ENCODE peak calls at places on chromosomes 6 and 20, in six cellular contexts. F is H9, J is IMR-90, T is neuronal stem cell, H is H1, Q is mesendoderm. C is an unnamed sample. For H3K4me1, the result is how much of the 10 kb centered on the place peaks cover.

GRCh38 chr6:49479308-49480004 is 16.3 kb downstream of the CENPQ start:
- DNase-seq in Q (no peak), H (no peak), J (no peak), T (no peak), F (no peak), C (peak)

GRCh38 chr6:45476341-45476740 is 98.6 kb upstream of the SUPT3H start:
- DNase-seq in H (no peak), Q (no peak), J (no peak), T (no peak), F (no peak), C (no peak)

GRCh38 chr6:148464319-148465010 is 121.8 kb downstream of the SASH1 start:
- DNase-seq in H (peak), F (peak), Q (peak), J (peak), T (peak), C (peak)

GRCh38 chr20:8798505-8798904 is 270.4 kb upstream of the PLCB4 start:
- DNase-seq in J (no peak), H (no peak), T (no peak), Q (no peak), F (no peak), C (peak)

GRCh38 chr6:109580519-109580918 is 97.5 kb upstream of the ZBTB24 start:
- DNase-seq in H (no peak), F (peak), J (peak), Q (peak), T (no peak), C (peak)

GRCh38 chr6:147227770-147228320 is 23.6 kb downstream of the STXBP5 start:
- DNase-seq in H (no peak), J (peak), F (no peak), T (no peak), Q (peak), C (peak)

GRCh38 chr6:116386581-116387299 is 16.0 kb downstream of the DSE start:
- DNase-seq in F (no peak), H (no peak), J (peak), T (no peak), Q (peak), C (peak)

GRCh38 chr6:43771858-43772570 is 2.0 kb downstream of the VEGFA start:
- DNase-seq in T (peak), Q (peak), J (no peak), F (peak), H (peak), C (peak)

GRCh38 chr6:137167702-137168377 is 5.6 kb downstream of the IL22RA2 start:
- DNase-seq in F (no peak), T (no peak), H (no peak), J (no peak), Q (no peak), C (no peak)

GRCh38 chr20:34023937-34024732 is 30.4 kb downstream of the RALY start:
- DNase-seq in H (no peak), T (no peak), J (no peak), F (no peak), Q (no peak), C (no peak)

GRCh38 chr6:139148557-139149220 is 13.8 kb downstream of the HECA start:
- DNase-seq in Q (no peak), H (no peak), T (no peak), J (peak), F (no peak), C (no peak)

GRCh38 chr6:11337306-11337705 is 104.8 kb upstream of the NEDD9 start:
- DNase-seq in F (no peak), Q (no peak), H (no peak), T (no peak), J (no peak), C (no peak)

GRCh38 chr6:122673345-122673961 is 63.2 kb downstream of the PKIB start:
- DNase-seq in T (no peak), Q (no peak), J (no peak), F (no peak), H (no peak), C (peak)

GRCh38 chr6:48111575-48111974 is 578 bp upstream of the PTCHD4 start:
- DNase-seq in J (peak), F (no peak), Q (peak), T (no peak), H (no peak), C (peak)

GRCh38 chr6:134510920-134511319 is 193.0 kb upstream of the SGK1 start:
- DNase-seq in J (no peak), F (no peak), H (no peak), Q (no peak), T (no peak), C (peak)

GRCh38 chr20:22684072-22684762 is 99.8 kb upstream of the FOXA2 start:
- DNase-seq in J (peak), Q (peak), H (peak), F (peak), T (peak), C (peak)

GRCh38 chr20:34952676-34953075 is 2.9 kb downstream of the GSS start:
- DNase-seq in Q (no peak), F (no peak), J (peak), T (no peak), H (no peak), C (no peak)

GRCh38 chr6:125952764-125953501 is 3.6 kb upstream of the HINT3 start:
- DNase-seq in H (peak), Q (peak), T (no peak), J (peak), F (peak), C (peak)

GRCh38 chr6:138570716-138571020 is 71.4 kb upstream of the NHSL1 start:
- DNase-seq in F (no peak), H (no peak), J (peak), T (peak), Q (no peak), C (no peak)

GRCh38 chr20:61979090-61979489 is 86.6 kb downstream of the TAF4 start:
- DNase-seq in Q (no peak), J (no peak), H (no peak), T (no peak), F (no peak), C (no peak)

GRCh38 chr6:84455630-84456029 is 228.2 kb upstream of the CEP162 start:
- DNase-seq in T (no peak), J (no peak), H (no peak), Q (no peak), F (no peak), C (no peak)

GRCh38 chr6:79894939-79895338 is 52.4 kb downstream of the ELOVL4 start:
- DNase-seq in J (no peak), T (no peak), H (no peak), Q (no peak), F (no peak), C (no peak)

GRCh38 chr20:64168381-64169088 is 4.3 kb downstream of the MYT1 start:
- DNase-seq in Q (no peak), J (no peak), F (no peak), H (no peak), T (no peak), C (no peak)

GRCh38 chr6:41441598-41442205 is 104.5 kb upstream of the FOXP4 start:
- DNase-seq in H (no peak), F (no peak), Q (no peak), J (no peak), T (no peak), C (no peak)

GRCh38 chr6:159012201-159012600 is 12.2 kb upstream of the RSPH3 start:
- DNase-seq in T (no peak), Q (peak), H (no peak), F (no peak), J (peak), C (peak)

GRCh38 chr6:64256483-64256882 is 620.9 kb downstream of the PHF3 start:
- DNase-seq in F (no peak), J (no peak), Q (no peak), T (no peak), H (no peak), C (no peak)

GRCh38 chr20:44692932-44693476 is 22.2 kb upstream of the CCN5 start:
- DNase-seq in F (peak), J (peak), Q (peak), T (no peak), H (no peak), C (peak)

GRCh38 chr20:44689809-44690208 is 25.4 kb upstream of the CCN5 start:
- DNase-seq in Q (no peak), H (no peak), T (no peak), J (no peak), F (no peak), C (no peak)

GRCh38 chr20:44691424-44692423 is 23.4 kb upstream of the CCN5 start:
- DNase-seq in Q (no peak), F (no peak), J (no peak), H (no peak), T (no peak), C (no peak)

GRCh38 chr20:44693625-44694024 is 21.5 kb upstream of the CCN5 start:
- DNase-seq in T (no peak), Q (no peak), H (no peak), F (no peak), J (no peak), C (no peak)

DNA sequence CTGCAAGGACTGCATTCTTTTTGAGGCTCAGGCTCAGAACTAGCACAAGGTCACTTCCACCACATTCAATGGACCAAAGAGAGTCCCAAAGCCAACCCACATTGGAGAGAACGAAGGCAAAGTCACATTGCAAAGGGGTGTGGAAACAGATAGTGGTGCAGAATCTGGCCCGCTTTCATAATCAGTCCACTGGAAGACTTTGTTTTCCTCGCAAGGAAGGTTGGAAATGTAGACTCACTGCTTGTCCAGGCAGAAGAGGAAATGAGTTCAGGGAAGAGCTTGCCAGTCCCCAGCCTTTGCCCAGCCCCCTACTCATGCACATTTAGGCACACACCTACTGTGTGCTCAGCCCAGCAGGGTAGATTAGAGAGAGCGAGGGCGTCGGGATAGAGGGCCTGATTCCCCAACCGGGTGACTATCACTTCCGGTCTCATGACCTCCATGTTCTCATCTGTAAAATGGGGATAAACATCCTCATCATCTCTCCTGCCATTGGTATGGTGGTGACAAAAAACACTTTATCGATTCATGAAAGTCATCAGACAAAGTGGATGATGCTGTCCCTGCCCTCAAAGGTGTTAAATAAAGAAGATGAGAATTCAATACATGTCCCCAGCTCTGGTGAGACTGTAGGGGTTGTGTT is 24.3 kb upstream of the CCN5 start:
- DNase-seq in Q (no peak), H (no peak), J (no peak), T (no peak), F (no peak), C (no peak)
- H3K9ac ChIP-seq in Q (no peak), H (no peak), J (no peak), T (no peak), F (no peak), C (peak)

GRCh38 chr20:50535162-50535561 is 25.0 kb downstream of the PTPN1 start:
- DNase-seq in Q (no peak), J (no peak), T (no peak), H (no peak), F (no peak), C (no peak)
- H3K4me1 ChIP-seq in Q (under half), J (under half), T (under half), H (under half), F (under half), C (under half)

GRCh38 chr6:106290954-106291353 is 34.6 kb downstream of the ATG5 start:
- DNase-seq in T (no peak), Q (no peak), J (no peak), H (no peak), F (no peak), C (no peak)

GRCh38 chr6:106286746-106287145 is 38.8 kb downstream of the ATG5 start:
- DNase-seq in H (no peak), T (no peak), F (no peak), Q (no peak), J (no peak), C (no peak)

GRCh38 chr6:106287215-106287614 is 38.3 kb downstream of the ATG5 start:
- DNase-seq in J (no peak), F (no peak), T (no peak), H (no peak), Q (peak), C (peak)

GRCh38 chr6:106293113-106293512 is 32.4 kb downstream of the ATG5 start:
- DNase-seq in H (no peak), Q (no peak), J (no peak), F (no peak), T (no peak), C (no peak)

DNA sequence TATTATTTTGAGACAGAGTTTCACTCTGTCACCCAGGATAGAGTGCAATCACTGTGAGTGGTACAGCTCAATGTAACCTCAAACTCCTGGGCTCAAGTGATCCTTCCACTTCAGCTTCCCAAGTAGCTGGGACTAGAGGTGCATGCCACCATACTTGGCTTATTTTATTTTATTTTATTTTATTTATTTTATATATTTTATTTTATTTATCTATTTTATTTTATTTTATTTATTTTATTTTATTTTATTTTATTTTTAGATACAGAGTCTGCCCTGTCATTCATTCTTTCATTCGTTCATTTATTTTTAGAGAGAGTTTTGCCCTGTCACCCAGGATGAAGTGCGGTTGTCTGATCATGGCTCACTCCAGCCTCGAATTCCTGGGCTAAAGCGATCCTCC is 35.5 kb downstream of the ATG5 start:
- DNase-seq in F (no peak), Q (no peak), T (no peak), J (no peak), H (no peak), C (no peak)
- H2BK15ac ChIP-seq in F (no peak), Q (no peak), T (no peak), J (no peak), H (no peak), C (no peak)

DNA sequence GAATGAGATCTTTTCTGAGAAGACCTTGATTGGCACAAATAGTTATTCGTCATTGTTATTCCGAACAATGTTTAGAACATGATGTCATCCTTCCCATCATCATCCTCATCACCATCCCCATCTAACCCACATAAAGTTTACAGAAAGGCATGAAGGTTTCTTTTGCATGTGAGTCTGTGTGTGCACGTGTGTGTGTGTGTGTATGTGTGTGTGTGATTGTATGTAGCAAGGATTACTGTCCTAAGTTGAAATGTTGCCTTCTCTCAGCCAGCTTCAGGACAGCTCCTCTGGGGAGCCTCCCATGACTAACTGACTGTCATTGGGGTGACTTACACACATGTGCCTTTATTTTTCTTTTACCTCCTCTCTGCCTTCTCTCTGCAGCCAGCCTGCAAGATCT is 113.5 kb downstream of the SLC22A3 start:
- DNase-seq in F (no peak), J (peak), T (no peak), Q (no peak), H (no peak), C (peak)
- H3K9ac ChIP-seq in F (no peak), J (no peak), T (no peak), Q (no peak), H (no peak), C (no peak)

GRCh38 chr6:166465671-166466087 is 82.9 kb upstream of the MPC1 start:
- DNase-seq in Q (no peak), J (peak), F (no peak), T (no peak), H (no peak), C (peak)

GRCh38 chr6:166470029-166470862 is 87.5 kb upstream of the MPC1 start:
- DNase-seq in F (no peak), H (no peak), J (no peak), Q (no peak), T (no peak), C (no peak)

GRCh38 chr6:166469426-166469961 is 86.8 kb upstream of the MPC1 start:
- DNase-seq in J (no peak), Q (no peak), F (no peak), T (no peak), H (no peak), C (no peak)

GRCh38 chr6:166466178-166467122 is 83.7 kb upstream of the MPC1 start:
- DNase-seq in F (no peak), J (peak), Q (no peak), T (no peak), H (no peak), C (peak)

DNA sequence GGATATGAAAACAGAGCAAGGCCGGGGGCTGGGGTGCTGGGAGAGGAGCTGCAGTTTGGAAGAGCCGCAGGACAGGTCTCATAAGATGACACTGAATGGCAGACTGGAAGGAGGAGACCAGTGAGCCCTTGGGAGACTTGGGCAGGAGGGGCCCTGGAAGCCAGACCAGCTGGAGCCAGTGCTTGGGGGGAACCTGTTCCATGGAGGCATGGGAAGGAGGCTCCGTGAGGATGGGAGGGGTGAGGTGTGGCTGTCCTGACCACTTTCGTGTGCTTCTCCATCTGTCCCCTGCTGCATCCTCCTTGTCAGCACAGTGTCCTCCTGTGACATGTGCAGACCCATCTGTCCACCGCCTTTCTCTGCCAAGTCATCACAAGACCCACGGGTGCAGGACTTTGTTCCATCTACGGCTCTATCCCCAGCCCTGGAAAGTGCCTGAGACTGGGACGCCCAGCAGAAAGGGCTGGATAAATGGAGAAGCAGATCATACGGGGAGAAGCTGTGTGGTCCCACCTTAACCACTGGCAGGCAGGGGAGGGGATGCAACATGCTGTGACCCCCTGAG is 84.8 kb upstream of the MPC1 start:
- DNase-seq in J (no peak), H (no peak), F (peak), T (no peak), Q (no peak), C (no peak)
- H3K4me1 ChIP-seq in J (under half), H (under half), F (under half), T (under half), Q (under half), C (under half)

DNA sequence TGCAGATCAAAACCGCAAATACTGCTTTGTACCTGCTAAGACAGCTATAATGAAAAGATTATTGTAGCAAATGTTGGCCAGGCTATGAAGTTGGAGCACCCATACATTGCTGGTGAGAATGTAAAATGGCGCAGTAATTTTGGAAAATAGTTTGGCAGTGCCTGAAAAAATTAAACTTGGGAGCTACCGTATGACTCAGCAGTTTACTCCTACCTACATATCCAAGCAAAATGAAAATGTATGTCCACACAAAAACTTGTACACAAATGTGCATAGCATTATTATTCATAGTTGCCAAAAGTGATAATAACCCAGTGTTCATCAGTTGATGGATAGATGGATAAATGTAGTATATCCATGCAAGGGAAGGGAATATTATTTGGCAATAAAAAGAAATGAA is 13.3 kb downstream of the DSTN start:
- DNase-seq in J (no peak), F (no peak), Q (no peak), H (no peak), T (no peak), C (no peak)
- H2BK15ac ChIP-seq in J (no peak), F (no peak), Q (no peak), H (no peak), T (no peak), C (no peak)

DNA sequence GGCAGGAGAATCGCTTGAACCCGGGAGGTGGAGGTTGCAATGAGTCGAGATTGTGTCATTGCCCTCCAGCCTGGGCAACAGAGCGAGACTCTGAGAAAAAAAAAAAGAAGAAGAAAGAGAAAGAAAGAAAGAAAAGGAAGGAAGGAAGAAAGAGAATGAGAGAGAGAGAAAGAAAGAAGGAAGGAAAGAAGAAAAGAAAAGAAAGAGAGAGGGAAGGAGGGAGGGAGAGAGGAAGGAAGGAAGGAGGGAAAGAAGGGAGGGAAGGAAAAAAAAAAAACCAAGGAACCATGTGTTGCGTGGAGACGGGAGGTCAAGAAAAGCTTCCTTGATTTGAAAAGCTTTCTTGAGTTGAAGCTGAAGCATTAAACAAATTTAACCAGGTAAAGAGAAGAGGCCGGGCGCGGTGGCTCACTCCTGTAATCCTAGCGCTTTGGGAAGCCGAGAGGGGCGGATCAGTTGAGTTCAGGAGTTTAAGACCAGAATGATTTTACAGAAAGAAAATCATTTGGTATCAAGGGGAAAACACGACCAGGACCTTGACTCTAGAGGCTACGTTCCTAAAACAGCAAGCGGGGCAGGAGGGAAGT is 90.5 kb upstream of the PRSS16 start:
- DNase-seq in T (no peak), J (no peak), Q (no peak), F (no peak), H (no peak), C (peak)
- H3K9ac ChIP-seq in T (no peak), J (peak), Q (peak), F (peak), H (no peak), C (peak)

GRCh38 chr6:14153228-14153627 is 35.7 kb downstream of the CD83 start:
- DNase-seq in F (no peak), J (no peak), H (no peak), Q (no peak), T (no peak), C (no peak)
- H3K4me1 ChIP-seq in F (under half), J (under half), H (under half), Q (under half), T (under half), C (under half)

C was measured in mesenchymal stem cell.